ENCODE peak calls at places on chromosomes 5 and 9, in six cellular contexts. G is caudate nucleus; T is AG20443; A is CD8-positive, alpha-beta memory T cell; P is LNCaP clone FGC; K is brain microvascular endothelial cell. E is an unnamed sample.

GRCh38 chr5:10471672-10472071 is 30.0 kb downstream of the ROPN1L start:
- DNase-seq in G (no peak), T (peak), A (no peak), P (no peak), K (no peak), E (no peak)

GRCh38 chr5:159208508-159209437 is 580 bp downstream of the RNF145 start:
- DNase-seq in G (peak), T (peak), A (no peak), P (no peak), K (no peak), E (peak)

GRCh38 chr9:131817627-131818026 is 77.8 kb upstream of the RAPGEF1 start:
- DNase-seq in G (no peak), T (no peak), A (no peak), P (peak), K (no peak), E (no peak)

GRCh38 chr9:21104787-21105186 is 27.0 kb upstream of the IFNB1 start:
- DNase-seq in G (no peak), T (no peak), A (no peak), P (no peak), K (no peak), E (no peak)

GRCh38 chr9:69371001-69371400 is 46.0 kb downstream of the ENTREP1 start:
- DNase-seq in G (no peak), T (no peak), A (no peak), P (no peak), K (no peak), E (no peak)

GRCh38 chr5:100900142-100900795 is 2.8 kb downstream of the ST8SIA4 start:
- DNase-seq in G (no peak), T (peak), A (no peak), P (no peak), K (peak), E (peak)

GRCh38 chr9:125854553-125855275 is 107.5 kb downstream of the PBX3 start:
- DNase-seq in G (no peak), T (no peak), A (no peak), P (no peak), K (peak), E (no peak)

GRCh38 chr5:10077721-10078551 is 171.8 kb downstream of the ATPSCKMT start:
- DNase-seq in G (no peak), T (peak), A (no peak), P (no peak), K (no peak), E (no peak)

GRCh38 chr9:114007991-114008666 is 70.0 kb downstream of the AMBP start:
- DNase-seq in G (no peak), T (no peak), A (no peak), P (no peak), K (no peak), E (peak)

GRCh38 chr9:96148634-96149138 is 153.3 kb downstream of the HSD17B3 start:
- DNase-seq in G (no peak), T (no peak), A (no peak), P (no peak), K (no peak), E (peak)

GRCh38 chr5:159084053-159084452 is 15.7 kb downstream of the EBF1 start:
- DNase-seq in G (no peak), T (no peak), A (no peak), P (no peak), K (no peak), E (no peak)

GRCh38 chr5:5979362-5979760 is 399.0 kb downstream of the MED10 start:
- DNase-seq in G (no peak), T (no peak), A (no peak), P (no peak), K (no peak), E (no peak)

GRCh38 chr9:84773023-84773422 is 103.5 kb downstream of the NTRK2 start:
- DNase-seq in G (no peak), T (peak), A (no peak), P (no peak), K (peak), E (no peak)

GRCh38 chr5:164298165-164298564 is 792.7 kb downstream of the MAT2B start:
- DNase-seq in G (no peak), T (no peak), A (no peak), P (no peak), K (no peak), E (no peak)

GRCh38 chr5:953535-954449 is 54.8 kb upstream of the NKD2 start:
- DNase-seq in G (no peak), T (no peak), A (no peak), P (no peak), K (no peak), E (no peak)

GRCh38 chr9:123282343-123283047 is 14.1 kb upstream of the STRBP start:
- DNase-seq in G (no peak), T (no peak), A (no peak), P (no peak), K (no peak), E (no peak)

GRCh38 chr5:37847978-37848425 is 8.2 kb upstream of the GDNF start:
- DNase-seq in G (no peak), T (peak), A (no peak), P (peak), K (peak), E (no peak)

GRCh38 chr5:149205625-149206523 is 64.6 kb downstream of the ABLIM3 start:
- DNase-seq in G (no peak), T (peak), A (no peak), P (no peak), K (peak), E (no peak)

GRCh38 chr9:69090140-69090750 is 54.7 kb downstream of the FXN start:
- DNase-seq in G (no peak), T (no peak), A (no peak), P (no peak), K (no peak), E (no peak)

GRCh38 chr5:122607818-122608217 is 167.1 kb upstream of the SNX2 start:
- DNase-seq in G (no peak), T (no peak), A (no peak), P (peak), K (no peak), E (no peak)

GRCh38 chr9:126745574-126746411 is 59.0 kb upstream of the ZBTB43 start:
- DNase-seq in G (no peak), T (no peak), A (no peak), P (no peak), K (no peak), E (no peak)

GRCh38 chr5:34923694-34924461 is 5.5 kb upstream of the DNAJC21 start:
- DNase-seq in G (no peak), T (peak), A (no peak), P (no peak), K (peak), E (peak)

GRCh38 chr5:58183078-58183885 is 276.6 kb downstream of the PLK2 start:
- DNase-seq in G (no peak), T (no peak), A (no peak), P (no peak), K (no peak), E (no peak)

GRCh38 chr5:92890841-92891244 is 690.2 kb downstream of the NR2F1-AS1 start:
- DNase-seq in G (no peak), T (no peak), A (no peak), P (no peak), K (no peak), E (no peak)

GRCh38 chr9:137457406-137458193 is 1.5 kb downstream of the NSMF start:
- DNase-seq in G (no peak), T (no peak), A (no peak), P (no peak), K (no peak), E (peak)

GRCh38 chr5:132962429-132962928 is 955 bp downstream of the AFF4 start:
- DNase-seq in G (no peak), T (peak), A (peak), P (peak), K (peak), E (peak)

GRCh38 chr5:154002511-154003020 is 36.1 kb downstream of the FAM114A2 start:
- DNase-seq in G (no peak), T (no peak), A (no peak), P (no peak), K (no peak), E (peak)

GRCh38 chr5:80825780-80826460 is 134.2 kb upstream of the RASGRF2 start:
- DNase-seq in G (no peak), T (no peak), A (no peak), P (peak), K (no peak), E (peak)

E was measured in osteoblast.